ENCODE peak calls at places on chromosomes 4 and X, in five cellular contexts. One of them, this sample, is unnamed.

GRCh38 chr4:183876268-183876934 is 28.7 kb upstream of the STOX2 start:
- DNase-seq in stimulated activated CD8-positive, alpha-beta memory T cell treated with anti-CD3 and anti-CD28 coated beads, Interleukin-7, amount 100 ng/mL, for 1 hour: no peak
- DNase-seq in stimulated activated naive CD8-positive, alpha-beta T cell treated with anti-CD3 and anti-CD28 coated beads, Interleukin-15, Interleukin-2, amounts not matched to agents 100 U/mL and 50 U/mL, for 24 hours: no peak
- DNase-seq in cardiac septum: peak
- DNase-seq in LHCN-M2: peak
- DNase-seq in this sample: peak

GRCh38 chrX:139120760-139121159 is 409.2 kb upstream of the FGF13 start:
- DNase-seq in stimulated activated CD8-positive, alpha-beta memory T cell treated with anti-CD3 and anti-CD28 coated beads, Interleukin-7, amount 100 ng/mL, for 1 hour: no peak
- DNase-seq in stimulated activated naive CD8-positive, alpha-beta T cell treated with anti-CD3 and anti-CD28 coated beads, Interleukin-15, Interleukin-2, amounts not matched to agents 100 U/mL and 50 U/mL, for 24 hours: no peak
- DNase-seq in cardiac septum: no peak
- DNase-seq in LHCN-M2: no peak
- DNase-seq in this sample: peak

GRCh38 chrX:118976599-118977340 is 2.4 kb downstream of the LONRF3 start:
- DNase-seq in stimulated activated CD8-positive, alpha-beta memory T cell treated with anti-CD3 and anti-CD28 coated beads, Interleukin-7, amount 100 ng/mL, for 1 hour: no peak
- DNase-seq in stimulated activated naive CD8-positive, alpha-beta T cell treated with anti-CD3 and anti-CD28 coated beads, Interleukin-15, Interleukin-2, amounts not matched to agents 100 U/mL and 50 U/mL, for 24 hours: peak
- DNase-seq in cardiac septum: no peak
- DNase-seq in LHCN-M2: peak
- DNase-seq in this sample: peak

GRCh38 chrX:50081282-50081955 is 119.4 kb downstream of the AKAP4 start:
- DNase-seq in stimulated activated CD8-positive, alpha-beta memory T cell treated with anti-CD3 and anti-CD28 coated beads, Interleukin-7, amount 100 ng/mL, for 1 hour: no peak
- DNase-seq in stimulated activated naive CD8-positive, alpha-beta T cell treated with anti-CD3 and anti-CD28 coated beads, Interleukin-15, Interleukin-2, amounts not matched to agents 100 U/mL and 50 U/mL, for 24 hours: peak
- DNase-seq in cardiac septum: no peak
- DNase-seq in LHCN-M2: peak
- DNase-seq in this sample: peak

GRCh38 chrX:80572636-80573035 is 152.4 kb downstream of the TENT5D start:
- DNase-seq in stimulated activated CD8-positive, alpha-beta memory T cell treated with anti-CD3 and anti-CD28 coated beads, Interleukin-7, amount 100 ng/mL, for 1 hour: no peak
- DNase-seq in stimulated activated naive CD8-positive, alpha-beta T cell treated with anti-CD3 and anti-CD28 coated beads, Interleukin-15, Interleukin-2, amounts not matched to agents 100 U/mL and 50 U/mL, for 24 hours: no peak
- DNase-seq in cardiac septum: no peak
- DNase-seq in LHCN-M2: no peak
- DNase-seq in this sample: no peak

GRCh38 chrX:35289952-35290351 is 347.4 kb downstream of the FAM47B start:
- DNase-seq in stimulated activated CD8-positive, alpha-beta memory T cell treated with anti-CD3 and anti-CD28 coated beads, Interleukin-7, amount 100 ng/mL, for 1 hour: no peak
- DNase-seq in stimulated activated naive CD8-positive, alpha-beta T cell treated with anti-CD3 and anti-CD28 coated beads, Interleukin-15, Interleukin-2, amounts not matched to agents 100 U/mL and 50 U/mL, for 24 hours: no peak
- DNase-seq in cardiac septum: no peak
- DNase-seq in LHCN-M2: no peak
- DNase-seq in this sample: no peak

GRCh38 chrX:41917517-41917916 is 5.8 kb downstream of the CASK start:
- DNase-seq in stimulated activated CD8-positive, alpha-beta memory T cell treated with anti-CD3 and anti-CD28 coated beads, Interleukin-7, amount 100 ng/mL, for 1 hour: no peak
- DNase-seq in stimulated activated naive CD8-positive, alpha-beta T cell treated with anti-CD3 and anti-CD28 coated beads, Interleukin-15, Interleukin-2, amounts not matched to agents 100 U/mL and 50 U/mL, for 24 hours: no peak
- DNase-seq in cardiac septum: no peak
- DNase-seq in LHCN-M2: no peak
- DNase-seq in this sample: no peak

GRCh38 chr4:24164054-24164453 is 274.2 kb upstream of the PPARGC1A start:
- DNase-seq in stimulated activated CD8-positive, alpha-beta memory T cell treated with anti-CD3 and anti-CD28 coated beads, Interleukin-7, amount 100 ng/mL, for 1 hour: no peak
- DNase-seq in stimulated activated naive CD8-positive, alpha-beta T cell treated with anti-CD3 and anti-CD28 coated beads, Interleukin-15, Interleukin-2, amounts not matched to agents 100 U/mL and 50 U/mL, for 24 hours: no peak
- DNase-seq in cardiac septum: no peak
- DNase-seq in LHCN-M2: peak
- DNase-seq in this sample: no peak

GRCh38 chrX:49163555-49164419 is 1.2 kb downstream of the MAGIX start:
- DNase-seq in stimulated activated CD8-positive, alpha-beta memory T cell treated with anti-CD3 and anti-CD28 coated beads, Interleukin-7, amount 100 ng/mL, for 1 hour: peak
- DNase-seq in stimulated activated naive CD8-positive, alpha-beta T cell treated with anti-CD3 and anti-CD28 coated beads, Interleukin-15, Interleukin-2, amounts not matched to agents 100 U/mL and 50 U/mL, for 24 hours: peak
- DNase-seq in cardiac septum: peak
- DNase-seq in LHCN-M2: peak
- DNase-seq in this sample: peak

GRCh38 chrX:24955372-24955771 is 60.4 kb downstream of the ARX start:
- DNase-seq in stimulated activated CD8-positive, alpha-beta memory T cell treated with anti-CD3 and anti-CD28 coated beads, Interleukin-7, amount 100 ng/mL, for 1 hour: no peak
- DNase-seq in stimulated activated naive CD8-positive, alpha-beta T cell treated with anti-CD3 and anti-CD28 coated beads, Interleukin-15, Interleukin-2, amounts not matched to agents 100 U/mL and 50 U/mL, for 24 hours: no peak
- DNase-seq in cardiac septum: no peak
- DNase-seq in LHCN-M2: no peak
- DNase-seq in this sample: no peak

GRCh38 chr4:146104541-146104940 is 71.0 kb upstream of the LSM6 start:
- DNase-seq in stimulated activated CD8-positive, alpha-beta memory T cell treated with anti-CD3 and anti-CD28 coated beads, Interleukin-7, amount 100 ng/mL, for 1 hour: no peak
- DNase-seq in stimulated activated naive CD8-positive, alpha-beta T cell treated with anti-CD3 and anti-CD28 coated beads, Interleukin-15, Interleukin-2, amounts not matched to agents 100 U/mL and 50 U/mL, for 24 hours: no peak
- DNase-seq in cardiac septum: no peak
- DNase-seq in LHCN-M2: no peak
- DNase-seq in this sample: no peak

GRCh38 chrX:136260801-136261200 is 9.6 kb upstream of the MAP7D3 start:
- DNase-seq in stimulated activated CD8-positive, alpha-beta memory T cell treated with anti-CD3 and anti-CD28 coated beads, Interleukin-7, amount 100 ng/mL, for 1 hour: no peak
- DNase-seq in stimulated activated naive CD8-positive, alpha-beta T cell treated with anti-CD3 and anti-CD28 coated beads, Interleukin-15, Interleukin-2, amounts not matched to agents 100 U/mL and 50 U/mL, for 24 hours: no peak
- DNase-seq in cardiac septum: no peak
- DNase-seq in LHCN-M2: peak
- DNase-seq in this sample: no peak

GRCh38 chr4:19051751-19052296 is 1030.3 kb upstream of the LCORL start:
- DNase-seq in stimulated activated CD8-positive, alpha-beta memory T cell treated with anti-CD3 and anti-CD28 coated beads, Interleukin-7, amount 100 ng/mL, for 1 hour: no peak
- DNase-seq in stimulated activated naive CD8-positive, alpha-beta T cell treated with anti-CD3 and anti-CD28 coated beads, Interleukin-15, Interleukin-2, amounts not matched to agents 100 U/mL and 50 U/mL, for 24 hours: no peak
- DNase-seq in cardiac septum: no peak
- DNase-seq in LHCN-M2: no peak
- DNase-seq in this sample: peak

GRCh38 chr4:88738146-88738545 is 40.5 kb upstream of the NAP1L5 start:
- DNase-seq in stimulated activated CD8-positive, alpha-beta memory T cell treated with anti-CD3 and anti-CD28 coated beads, Interleukin-7, amount 100 ng/mL, for 1 hour: no peak
- DNase-seq in stimulated activated naive CD8-positive, alpha-beta T cell treated with anti-CD3 and anti-CD28 coated beads, Interleukin-15, Interleukin-2, amounts not matched to agents 100 U/mL and 50 U/mL, for 24 hours: no peak
- DNase-seq in cardiac septum: no peak
- DNase-seq in LHCN-M2: peak
- DNase-seq in this sample: no peak

GRCh38 chrX:112646651-112647050 is 33.1 kb downstream of the LHFPL1 start:
- DNase-seq in stimulated activated CD8-positive, alpha-beta memory T cell treated with anti-CD3 and anti-CD28 coated beads, Interleukin-7, amount 100 ng/mL, for 1 hour: no peak
- DNase-seq in stimulated activated naive CD8-positive, alpha-beta T cell treated with anti-CD3 and anti-CD28 coated beads, Interleukin-15, Interleukin-2, amounts not matched to agents 100 U/mL and 50 U/mL, for 24 hours: no peak
- DNase-seq in cardiac septum: no peak
- DNase-seq in LHCN-M2: no peak
- DNase-seq in this sample: no peak

GRCh38 chr4:87068591-87069021 is 133.8 kb downstream of the AFF1 start:
- DNase-seq in stimulated activated CD8-positive, alpha-beta memory T cell treated with anti-CD3 and anti-CD28 coated beads, Interleukin-7, amount 100 ng/mL, for 1 hour: no peak
- DNase-seq in stimulated activated naive CD8-positive, alpha-beta T cell treated with anti-CD3 and anti-CD28 coated beads, Interleukin-15, Interleukin-2, amounts not matched to agents 100 U/mL and 50 U/mL, for 24 hours: no peak
- DNase-seq in cardiac septum: no peak
- DNase-seq in LHCN-M2: no peak
- DNase-seq in this sample: peak

GRCh38 chrX:41313419-41313818 is 20.5 kb upstream of the DDX3X start:
- DNase-seq in stimulated activated CD8-positive, alpha-beta memory T cell treated with anti-CD3 and anti-CD28 coated beads, Interleukin-7, amount 100 ng/mL, for 1 hour: no peak
- DNase-seq in stimulated activated naive CD8-positive, alpha-beta T cell treated with anti-CD3 and anti-CD28 coated beads, Interleukin-15, Interleukin-2, amounts not matched to agents 100 U/mL and 50 U/mL, for 24 hours: no peak
- DNase-seq in cardiac septum: no peak
- DNase-seq in LHCN-M2: peak
- DNase-seq in this sample: no peak

GRCh38 chr4:23234716-23235115 is 542.0 kb downstream of the GBA3 start:
- DNase-seq in stimulated activated CD8-positive, alpha-beta memory T cell treated with anti-CD3 and anti-CD28 coated beads, Interleukin-7, amount 100 ng/mL, for 1 hour: no peak
- DNase-seq in stimulated activated naive CD8-positive, alpha-beta T cell treated with anti-CD3 and anti-CD28 coated beads, Interleukin-15, Interleukin-2, amounts not matched to agents 100 U/mL and 50 U/mL, for 24 hours: no peak
- DNase-seq in cardiac septum: no peak
- DNase-seq in LHCN-M2: no peak
- DNase-seq in this sample: peak

GRCh38 chrX:110125435-110125834 is 122.5 kb downstream of the TMEM164 start:
- DNase-seq in stimulated activated CD8-positive, alpha-beta memory T cell treated with anti-CD3 and anti-CD28 coated beads, Interleukin-7, amount 100 ng/mL, for 1 hour: no peak
- DNase-seq in stimulated activated naive CD8-positive, alpha-beta T cell treated with anti-CD3 and anti-CD28 coated beads, Interleukin-15, Interleukin-2, amounts not matched to agents 100 U/mL and 50 U/mL, for 24 hours: no peak
- DNase-seq in cardiac septum: no peak
- DNase-seq in LHCN-M2: no peak
- DNase-seq in this sample: no peak

GRCh38 chr4:138645289-138645688 is 370.3 kb upstream of the NOCT start:
- DNase-seq in stimulated activated CD8-positive, alpha-beta memory T cell treated with anti-CD3 and anti-CD28 coated beads, Interleukin-7, amount 100 ng/mL, for 1 hour: no peak
- DNase-seq in stimulated activated naive CD8-positive, alpha-beta T cell treated with anti-CD3 and anti-CD28 coated beads, Interleukin-15, Interleukin-2, amounts not matched to agents 100 U/mL and 50 U/mL, for 24 hours: no peak
- DNase-seq in cardiac septum: no peak
- DNase-seq in LHCN-M2: peak
- DNase-seq in this sample: peak

GRCh38 chr4:185504098-185505047 is 30.9 kb downstream of the PDLIM3 start:
- DNase-seq in stimulated activated CD8-positive, alpha-beta memory T cell treated with anti-CD3 and anti-CD28 coated beads, Interleukin-7, amount 100 ng/mL, for 1 hour: no peak
- DNase-seq in stimulated activated naive CD8-positive, alpha-beta T cell treated with anti-CD3 and anti-CD28 coated beads, Interleukin-15, Interleukin-2, amounts not matched to agents 100 U/mL and 50 U/mL, for 24 hours: no peak
- DNase-seq in cardiac septum: peak
- DNase-seq in LHCN-M2: peak
- DNase-seq in this sample: peak

GRCh38 chr4:1493540-1494287 is 87.5 kb upstream of the NKX1-1 start:
- DNase-seq in stimulated activated CD8-positive, alpha-beta memory T cell treated with anti-CD3 and anti-CD28 coated beads, Interleukin-7, amount 100 ng/mL, for 1 hour: no peak
- DNase-seq in stimulated activated naive CD8-positive, alpha-beta T cell treated with anti-CD3 and anti-CD28 coated beads, Interleukin-15, Interleukin-2, amounts not matched to agents 100 U/mL and 50 U/mL, for 24 hours: no peak
- DNase-seq in cardiac septum: peak
- DNase-seq in LHCN-M2: no peak
- DNase-seq in this sample: no peak

GRCh38 chrX:40167240-40168182 is 69.8 kb upstream of the BCOR start:
- DNase-seq in stimulated activated CD8-positive, alpha-beta memory T cell treated with anti-CD3 and anti-CD28 coated beads, Interleukin-7, amount 100 ng/mL, for 1 hour: no peak
- DNase-seq in stimulated activated naive CD8-positive, alpha-beta T cell treated with anti-CD3 and anti-CD28 coated beads, Interleukin-15, Interleukin-2, amounts not matched to agents 100 U/mL and 50 U/mL, for 24 hours: no peak
- DNase-seq in cardiac septum: peak
- DNase-seq in LHCN-M2: no peak
- DNase-seq in this sample: no peak

GRCh38 chrX:41198410-41198809 is 113.2 kb downstream of the USP9X start:
- DNase-seq in stimulated activated CD8-positive, alpha-beta memory T cell treated with anti-CD3 and anti-CD28 coated beads, Interleukin-7, amount 100 ng/mL, for 1 hour: no peak
- DNase-seq in stimulated activated naive CD8-positive, alpha-beta T cell treated with anti-CD3 and anti-CD28 coated beads, Interleukin-15, Interleukin-2, amounts not matched to agents 100 U/mL and 50 U/mL, for 24 hours: no peak
- DNase-seq in cardiac septum: no peak
- DNase-seq in LHCN-M2: no peak
- DNase-seq in this sample: no peak

GRCh38 chrX:122565952-122566351 is 618.1 kb upstream of the GRIA3 start:
- DNase-seq in stimulated activated CD8-positive, alpha-beta memory T cell treated with anti-CD3 and anti-CD28 coated beads, Interleukin-7, amount 100 ng/mL, for 1 hour: no peak
- DNase-seq in stimulated activated naive CD8-positive, alpha-beta T cell treated with anti-CD3 and anti-CD28 coated beads, Interleukin-15, Interleukin-2, amounts not matched to agents 100 U/mL and 50 U/mL, for 24 hours: no peak
- DNase-seq in cardiac septum: no peak
- DNase-seq in LHCN-M2: peak
- DNase-seq in this sample: peak

GRCh38 chrX:147079974-147080373 is 265.4 kb upstream of the CXorf51A start:
- DNase-seq in stimulated activated CD8-positive, alpha-beta memory T cell treated with anti-CD3 and anti-CD28 coated beads, Interleukin-7, amount 100 ng/mL, for 1 hour: no peak
- DNase-seq in stimulated activated naive CD8-positive, alpha-beta T cell treated with anti-CD3 and anti-CD28 coated beads, Interleukin-15, Interleukin-2, amounts not matched to agents 100 U/mL and 50 U/mL, for 24 hours: no peak
- DNase-seq in cardiac septum: no peak
- DNase-seq in LHCN-M2: no peak
- DNase-seq in this sample: no peak

GRCh38 chrX:102959471-102959870 is 22.4 kb downstream of the RAB40AL start:
- DNase-seq in stimulated activated CD8-positive, alpha-beta memory T cell treated with anti-CD3 and anti-CD28 coated beads, Interleukin-7, amount 100 ng/mL, for 1 hour: no peak
- DNase-seq in stimulated activated naive CD8-positive, alpha-beta T cell treated with anti-CD3 and anti-CD28 coated beads, Interleukin-15, Interleukin-2, amounts not matched to agents 100 U/mL and 50 U/mL, for 24 hours: no peak
- DNase-seq in cardiac septum: no peak
- DNase-seq in LHCN-M2: peak
- DNase-seq in this sample: peak

GRCh38 chr4:72112514-72113156 is 80.8 kb downstream of the NPFFR2 start:
- DNase-seq in stimulated activated CD8-positive, alpha-beta memory T cell treated with anti-CD3 and anti-CD28 coated beads, Interleukin-7, amount 100 ng/mL, for 1 hour: no peak
- DNase-seq in stimulated activated naive CD8-positive, alpha-beta T cell treated with anti-CD3 and anti-CD28 coated beads, Interleukin-15, Interleukin-2, amounts not matched to agents 100 U/mL and 50 U/mL, for 24 hours: no peak
- DNase-seq in cardiac septum: no peak
- DNase-seq in LHCN-M2: peak
- DNase-seq in this sample: peak

GRCh38 chr4:47525154-47525819 is 40.2 kb downstream of the ATP10D start:
- DNase-seq in stimulated activated CD8-positive, alpha-beta memory T cell treated with anti-CD3 and anti-CD28 coated beads, Interleukin-7, amount 100 ng/mL, for 1 hour: no peak
- DNase-seq in stimulated activated naive CD8-positive, alpha-beta T cell treated with anti-CD3 and anti-CD28 coated beads, Interleukin-15, Interleukin-2, amounts not matched to agents 100 U/mL and 50 U/mL, for 24 hours: no peak
- DNase-seq in cardiac septum: no peak
- DNase-seq in LHCN-M2: peak
- DNase-seq in this sample: peak